ENCODE peak calls at places on chromosome X, in four cellular contexts. One of them, this sample, is unnamed.

GRCh38 chrX:85109235-85109634 is 105.6 kb downstream of the APOOL start:
- DNase-seq in IMR-90: no peak
- DNase-seq in mammary epithelial cell: no peak
- DNase-seq in fibroblast of lung: no peak
- DNase-seq in this sample: peak

GRCh38 chrX:25130619-25131018 is 114.9 kb upstream of the ARX start:
- DNase-seq in IMR-90: no peak
- DNase-seq in mammary epithelial cell: no peak
- DNase-seq in fibroblast of lung: no peak
- DNase-seq in this sample: no peak

GRCh38 chrX:124239911-124240310 is 92.5 kb upstream of the TEX13D start:
- DNase-seq in mammary epithelial cell: no peak
- DNase-seq in fibroblast of lung: no peak
- DNase-seq in IMR-90: no peak
- DNase-seq in this sample: no peak

GRCh38 chrX:24498975-24499374 is 33.9 kb downstream of the PDK3 start:
- DNase-seq in mammary epithelial cell: peak
- DNase-seq in fibroblast of lung: peak
- DNase-seq in IMR-90: peak
- DNase-seq in this sample: peak

GRCh38 chrX:18871161-18871880 is 112.6 kb downstream of the PHKA2 start:
- DNase-seq in mammary epithelial cell: no peak
- DNase-seq in IMR-90: no peak
- DNase-seq in fibroblast of lung: peak
- DNase-seq in this sample: no peak

GRCh38 chrX:53678667-53679066 is 7.9 kb downstream of the HUWE1 start:
- DNase-seq in mammary epithelial cell: no peak
- DNase-seq in IMR-90: no peak
- DNase-seq in fibroblast of lung: no peak
- DNase-seq in this sample: no peak

GRCh38 chrX:108464604-108465003 is 25.0 kb downstream of the COL4A5 start:
- DNase-seq in fibroblast of lung: peak
- DNase-seq in IMR-90: no peak
- DNase-seq in mammary epithelial cell: no peak
- DNase-seq in this sample: no peak

GRCh38 chrX:75781618-75782017 is 3.4 kb downstream of the MAGEE2 start:
- DNase-seq in IMR-90: no peak
- DNase-seq in fibroblast of lung: no peak
- DNase-seq in mammary epithelial cell: no peak
- DNase-seq in this sample: no peak

GRCh38 chrX:124963717-124964116 is 356.0 kb upstream of the TEX13C start:
- DNase-seq in mammary epithelial cell: no peak
- DNase-seq in fibroblast of lung: no peak
- DNase-seq in IMR-90: no peak
- DNase-seq in this sample: no peak

GRCh38 chrX:126785539-126785938 is 34.0 kb upstream of the PRR32 start:
- DNase-seq in mammary epithelial cell: no peak
- DNase-seq in IMR-90: no peak
- DNase-seq in fibroblast of lung: no peak
- DNase-seq in this sample: no peak

GRCh38 chrX:110317079-110317819 is 636 bp downstream of the AMMECR1 start:
- DNase-seq in mammary epithelial cell: no peak
- DNase-seq in IMR-90: no peak
- DNase-seq in fibroblast of lung: no peak
- DNase-seq in this sample: peak

GRCh38 chrX:127708155-127708554 is 344.0 kb downstream of the ACTRT1 start:
- DNase-seq in fibroblast of lung: no peak
- DNase-seq in IMR-90: no peak
- DNase-seq in mammary epithelial cell: peak
- DNase-seq in this sample: peak

GRCh38 chrX:82412851-82413250 is 1095.2 kb upstream of the POU3F4 start:
- DNase-seq in IMR-90: no peak
- DNase-seq in mammary epithelial cell: peak
- DNase-seq in fibroblast of lung: no peak
- DNase-seq in this sample: no peak

GRCh38 chrX:125826774-125827451 is 339.2 kb downstream of the DCAF12L2 start:
- DNase-seq in IMR-90: no peak
- DNase-seq in mammary epithelial cell: no peak
- DNase-seq in fibroblast of lung: no peak
- DNase-seq in this sample: no peak

GRCh38 chrX:71151366-71151765 is 6.7 kb downstream of the NLGN3 start:
- DNase-seq in fibroblast of lung: no peak
- DNase-seq in mammary epithelial cell: no peak
- DNase-seq in IMR-90: no peak
- DNase-seq in this sample: no peak

GRCh38 chrX:39175418-39176057 is 374.3 kb downstream of the MID1IP1 start:
- DNase-seq in mammary epithelial cell: no peak
- DNase-seq in fibroblast of lung: no peak
- DNase-seq in IMR-90: no peak
- DNase-seq in this sample: no peak
- H2AFZ ChIP-seq in mammary epithelial cell: no peak
- H2AFZ ChIP-seq in fibroblast of lung: no peak
- H2AFZ ChIP-seq in IMR-90: no peak
- H2AFZ ChIP-seq in this sample: no peak

GRCh38 chrX:10818651-10819050 is 198.3 kb upstream of the MID1 start:
- DNase-seq in IMR-90: no peak
- DNase-seq in fibroblast of lung: no peak
- DNase-seq in mammary epithelial cell: no peak
- DNase-seq in this sample: no peak

GRCh38 chrX:10821293-10821692 is 200.9 kb upstream of the MID1 start:
- DNase-seq in IMR-90: no peak
- DNase-seq in fibroblast of lung: no peak
- DNase-seq in mammary epithelial cell: peak
- DNase-seq in this sample: no peak

DNA sequence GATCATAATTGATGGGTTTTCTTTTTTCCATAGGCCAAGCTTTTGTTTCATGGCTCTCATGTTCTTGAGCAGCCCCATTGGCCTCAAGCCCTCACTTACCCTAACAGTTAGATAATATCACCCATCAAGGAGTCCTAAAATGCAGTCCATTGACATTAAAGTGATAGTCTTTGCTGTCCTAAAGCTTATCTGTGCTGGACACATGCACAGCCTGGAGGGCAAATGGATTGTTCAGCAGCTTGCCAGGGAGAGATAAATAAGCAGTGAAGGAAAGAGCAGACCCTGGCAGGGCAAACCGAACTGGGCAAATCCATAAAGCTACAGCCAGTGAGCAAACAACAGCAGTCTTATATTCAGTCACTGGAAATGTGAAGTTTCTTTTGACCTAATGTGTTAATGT is 199.6 kb upstream of the MID1 start:
- DNase-seq in mammary epithelial cell: no peak
- DNase-seq in IMR-90: no peak
- DNase-seq in fibroblast of lung: no peak
- DNase-seq in this sample: no peak
- H3K4me3 ChIP-seq in mammary epithelial cell: no peak
- H3K4me3 ChIP-seq in IMR-90: no peak
- H3K4me3 ChIP-seq in fibroblast of lung: no peak
- H3K4me3 ChIP-seq in this sample: no peak

GRCh38 chrX:136476501-136476900 is 11.2 kb upstream of the BRS3 start:
- DNase-seq in IMR-90: no peak
- DNase-seq in fibroblast of lung: no peak
- DNase-seq in mammary epithelial cell: no peak
- DNase-seq in this sample: no peak
- TF ChIP-seq CTCF in IMR-90: no peak
- TF ChIP-seq CTCF in fibroblast of lung: no peak
- TF ChIP-seq CTCF in mammary epithelial cell: no peak
- TF ChIP-seq CTCF in this sample: no peak

GRCh38 chrX:118872102-118872566 is 48.5 kb downstream of the ZCCHC12 start:
- DNase-seq in IMR-90: no peak
- DNase-seq in fibroblast of lung: no peak
- DNase-seq in mammary epithelial cell: peak
- DNase-seq in this sample: no peak
- H2AFZ ChIP-seq in IMR-90: no peak
- H2AFZ ChIP-seq in fibroblast of lung: no peak
- H2AFZ ChIP-seq in mammary epithelial cell: no peak
- H2AFZ ChIP-seq in this sample: no peak

GRCh38 chrX:285076-285677 is 4.0 kb downstream of the PLCXD1 start:
- DNase-seq in fibroblast of lung: no peak
- DNase-seq in mammary epithelial cell: no peak
- DNase-seq in IMR-90: no peak
- DNase-seq in this sample: no peak

GRCh38 chrX:275967-276587 is 5.1 kb upstream of the PLCXD1 start:
- DNase-seq in fibroblast of lung: peak
- DNase-seq in IMR-90: peak
- DNase-seq in mammary epithelial cell: peak
- DNase-seq in this sample: peak

GRCh38 chrX:283115-283845 is 2.1 kb downstream of the PLCXD1 start:
- DNase-seq in mammary epithelial cell: peak
- DNase-seq in fibroblast of lung: peak
- DNase-seq in IMR-90: peak
- DNase-seq in this sample: peak

GRCh38 chrX:276588-277171 is 4.5 kb upstream of the PLCXD1 start:
- DNase-seq in mammary epithelial cell: peak
- DNase-seq in fibroblast of lung: peak
- DNase-seq in IMR-90: peak
- DNase-seq in this sample: peak

DNA sequence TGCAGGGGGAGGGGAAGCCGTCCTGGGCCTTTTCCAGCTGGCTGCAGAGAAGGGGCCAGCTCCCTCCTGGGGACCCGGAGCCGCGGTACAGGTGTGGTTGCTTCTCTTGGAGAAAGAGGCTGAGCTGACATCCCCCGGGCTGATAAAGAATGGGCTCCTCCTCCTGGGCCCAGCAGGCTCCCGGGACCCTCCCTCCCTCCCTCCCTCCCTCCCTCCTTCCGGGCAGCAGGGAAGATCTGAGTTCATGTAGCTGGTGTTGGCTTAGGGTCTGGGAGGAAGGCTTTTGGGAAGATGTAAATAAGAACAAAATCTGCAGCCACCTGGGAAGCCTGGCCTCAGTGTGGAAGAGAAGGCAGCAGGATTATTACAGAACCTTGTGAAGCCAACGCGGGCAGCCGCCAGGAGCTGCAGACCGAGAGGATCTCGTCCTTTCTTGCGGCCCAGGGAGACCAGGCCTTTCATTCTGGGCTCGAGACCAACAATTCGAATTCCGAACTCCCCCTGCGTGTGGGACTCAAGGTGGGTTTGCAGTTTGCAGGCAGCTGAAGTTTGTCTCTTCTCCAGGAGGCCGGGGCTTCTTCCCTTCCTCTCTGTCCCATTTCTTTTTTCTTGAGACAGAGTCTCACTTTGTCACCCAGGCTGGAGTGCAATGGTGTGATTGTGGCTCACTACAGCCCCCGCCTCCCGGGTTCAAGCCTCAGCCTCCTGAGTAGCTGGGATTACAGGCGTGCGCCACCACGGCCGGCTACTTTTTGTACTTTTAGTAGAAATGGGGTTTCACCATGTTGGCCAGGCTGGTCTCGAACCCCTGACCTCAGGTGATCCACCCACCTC is at the start of gene PLCXD1:
- DNase-seq in fibroblast of lung: peak
- DNase-seq in mammary epithelial cell: no peak
- DNase-seq in IMR-90: peak
- DNase-seq in this sample: no peak
- H3K4me3 ChIP-seq in fibroblast of lung: peak
- H3K4me3 ChIP-seq in mammary epithelial cell: no peak
- H3K4me3 ChIP-seq in IMR-90: peak
- H3K4me3 ChIP-seq in this sample: no peak

GRCh38 chrX:150683112-150683511 is 10.1 kb upstream of the MTMR1 start:
- DNase-seq in mammary epithelial cell: no peak
- DNase-seq in IMR-90: no peak
- DNase-seq in fibroblast of lung: no peak
- DNase-seq in this sample: no peak

GRCh38 chrX:150688911-150689451 is 4.2 kb upstream of the MTMR1 start:
- DNase-seq in IMR-90: peak
- DNase-seq in mammary epithelial cell: peak
- DNase-seq in fibroblast of lung: peak
- DNase-seq in this sample: peak

GRCh38 chrX:150680974-150681373 is 12.2 kb upstream of the MTMR1 start:
- DNase-seq in mammary epithelial cell: peak
- DNase-seq in IMR-90: peak
- DNase-seq in fibroblast of lung: peak
- DNase-seq in this sample: peak

GRCh38 chrX:150683536-150684146 is 9.6 kb upstream of the MTMR1 start:
- DNase-seq in fibroblast of lung: no peak
- DNase-seq in mammary epithelial cell: peak
- DNase-seq in IMR-90: peak
- DNase-seq in this sample: peak
- TF ChIP-seq CTCF in fibroblast of lung: peak
- TF ChIP-seq CTCF in mammary epithelial cell: peak
- TF ChIP-seq CTCF in IMR-90: peak
- TF ChIP-seq CTCF in this sample: peak

GRCh38 chrX:78098108-78098507 is 5.9 kb upstream of the PGK1 start:
- DNase-seq in fibroblast of lung: no peak
- DNase-seq in IMR-90: no peak
- DNase-seq in mammary epithelial cell: no peak
- DNase-seq in this sample: no peak

GRCh38 chrX:78103001-78103634 is 930 bp upstream of the PGK1 start:
- DNase-seq in IMR-90: no peak
- DNase-seq in fibroblast of lung: no peak
- DNase-seq in mammary epithelial cell: no peak
- DNase-seq in this sample: no peak

GRCh38 chrX:78104447-78105176 is 564 bp downstream of the PGK1 start:
- DNase-seq in IMR-90: peak
- DNase-seq in fibroblast of lung: peak
- DNase-seq in mammary epithelial cell: peak
- DNase-seq in this sample: peak

GRCh38 chrX:78103656-78104446 is at the start of gene PGK1:
- DNase-seq in mammary epithelial cell: peak
- DNase-seq in fibroblast of lung: peak
- DNase-seq in IMR-90: peak
- DNase-seq in this sample: peak

GRCh38 chrX:78102100-78102499 is 1.9 kb upstream of the PGK1 start:
- DNase-seq in fibroblast of lung: no peak
- DNase-seq in IMR-90: peak
- DNase-seq in mammary epithelial cell: no peak
- DNase-seq in this sample: no peak
- H2AFZ ChIP-seq in fibroblast of lung: peak
- H2AFZ ChIP-seq in IMR-90: no peak
- H2AFZ ChIP-seq in mammary epithelial cell: no peak
- H2AFZ ChIP-seq in this sample: no peak

DNA sequence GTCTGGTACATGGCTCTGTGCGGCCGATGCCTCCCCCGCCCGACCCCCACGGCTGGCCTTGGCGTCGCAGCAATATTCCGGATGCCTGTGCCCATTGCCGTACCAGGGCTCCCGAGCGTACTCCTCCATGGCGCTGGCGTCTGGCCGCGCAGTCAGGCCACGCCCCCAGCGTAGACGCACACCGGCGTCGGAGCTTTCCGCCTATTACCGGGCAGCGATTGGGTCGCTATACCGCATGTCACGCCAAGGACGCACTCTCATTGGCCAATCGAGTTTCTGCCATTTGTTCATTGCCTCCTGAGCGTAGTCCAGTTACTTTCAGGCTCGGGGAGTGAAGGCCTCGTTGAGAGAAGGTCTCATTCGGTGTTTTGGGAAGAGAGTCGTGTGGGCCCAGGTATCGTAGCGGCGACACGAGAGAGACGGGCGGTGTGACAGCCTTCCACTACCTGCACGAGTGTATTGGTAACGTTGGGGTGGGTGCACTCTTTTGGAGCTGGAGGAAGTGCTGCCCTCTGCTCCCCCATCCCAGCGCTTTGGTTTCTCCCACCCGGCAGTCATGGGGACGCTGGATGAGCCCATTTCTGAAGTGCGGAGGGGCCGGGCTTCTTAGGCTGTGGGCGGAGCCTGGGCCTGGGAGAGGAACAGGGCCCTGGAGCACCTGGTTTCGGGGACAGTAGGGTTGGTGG is at the start of the genes PQBP1 and TIMM17B:
- DNase-seq in IMR-90: peak
- DNase-seq in fibroblast of lung: peak
- DNase-seq in mammary epithelial cell: peak
- DNase-seq in this sample: peak
- H3K4me3 ChIP-seq in IMR-90: peak
- H3K4me3 ChIP-seq in fibroblast of lung: peak
- H3K4me3 ChIP-seq in mammary epithelial cell: peak
- H3K4me3 ChIP-seq in this sample: peak

This sample was measured in PC-9.